ENCODE peak calls at places on chromosomes 11 and 22, in six cellular contexts. One of them, this sample, is unnamed.

GRCh38 chr11:108322666-108323065 is 99.8 kb downstream of the ATM start:
- DNase-seq in H9: no peak
- DNase-seq in neuronal stem cell: no peak
- DNase-seq in H1: no peak
- DNase-seq in IMR-90: no peak
- DNase-seq in mesenchymal stem cell: no peak
- DNase-seq in this sample: no peak

GRCh38 chr11:67040147-67040546 is 16.5 kb upstream of the RHOD start:
- DNase-seq in mesenchymal stem cell: no peak
- DNase-seq in H1: no peak
- DNase-seq in neuronal stem cell: no peak
- DNase-seq in IMR-90: no peak
- DNase-seq in H9: no peak
- DNase-seq in this sample: no peak

GRCh38 chr22:32204211-32204855 is 540 bp downstream of the RFPL2 start:
- DNase-seq in mesenchymal stem cell: no peak
- DNase-seq in IMR-90: no peak
- DNase-seq in H9: peak; percentile 66
- DNase-seq in neuronal stem cell: no peak
- DNase-seq in H1: peak; percentile 71
- DNase-seq in this sample: peak; percentile 64

GRCh38 chr11:2816941-2817421 is 68.6 kb downstream of the CDKN1C start:
- DNase-seq in H1: no peak
- DNase-seq in mesenchymal stem cell: peak; percentile 59
- DNase-seq in H9: no peak
- DNase-seq in IMR-90: peak; percentile 81
- DNase-seq in neuronal stem cell: no peak
- DNase-seq in this sample: no peak

GRCh38 chr22:39545310-39546063 is 12.9 kb upstream of the RPS19BP1 start:
- DNase-seq in mesenchymal stem cell: peak; percentile 54
- DNase-seq in H1: peak; percentile 92
- DNase-seq in neuronal stem cell: peak; percentile 73
- DNase-seq in IMR-90: no peak
- DNase-seq in H9: peak; percentile 83
- DNase-seq in this sample: peak; percentile 77

GRCh38 chr11:58787903-58788302 is 56.2 kb upstream of the GLYAT start:
- DNase-seq in mesenchymal stem cell: no peak
- DNase-seq in IMR-90: peak; percentile 41
- DNase-seq in H9: no peak
- DNase-seq in H1: no peak
- DNase-seq in neuronal stem cell: no peak
- DNase-seq in this sample: no peak

GRCh38 chr11:97432926-97433325 is 1043.1 kb downstream of the JRKL start:
- DNase-seq in neuronal stem cell: no peak
- DNase-seq in mesenchymal stem cell: no peak
- DNase-seq in IMR-90: no peak
- DNase-seq in H1: no peak
- DNase-seq in H9: no peak
- DNase-seq in this sample: no peak

GRCh38 chr22:43127166-43127908 is 15.9 kb downstream of the MCAT start:
- DNase-seq in mesenchymal stem cell: no peak
- DNase-seq in neuronal stem cell: no peak
- DNase-seq in IMR-90: no peak
- DNase-seq in H9: no peak
- DNase-seq in H1: no peak
- DNase-seq in this sample: no peak

GRCh38 chr11:33682446-33682845 is 18.2 kb downstream of the C11orf91 start:
- DNase-seq in H1: no peak
- DNase-seq in IMR-90: no peak
- DNase-seq in H9: no peak
- DNase-seq in mesenchymal stem cell: no peak
- DNase-seq in neuronal stem cell: no peak
- DNase-seq in this sample: peak; percentile 73

GRCh38 chr11:44071157-44071556 is 5.1 kb downstream of the ACCS start:
- DNase-seq in H1: no peak
- DNase-seq in neuronal stem cell: no peak
- DNase-seq in H9: peak; percentile 51
- DNase-seq in IMR-90: no peak
- DNase-seq in mesenchymal stem cell: no peak
- DNase-seq in this sample: peak; percentile 34

GRCh38 chr22:42699281-42699681 is 21.4 kb downstream of the A4GALT start:
- DNase-seq in IMR-90: no peak
- DNase-seq in H1: no peak
- DNase-seq in neuronal stem cell: no peak
- DNase-seq in H9: no peak
- DNase-seq in mesenchymal stem cell: no peak
- DNase-seq in this sample: no peak

GRCh38 chr22:39350803-39351688 is 1.3 kb downstream of the SYNGR1 start:
- DNase-seq in mesenchymal stem cell: no peak
- DNase-seq in H9: peak; percentile 38
- DNase-seq in H1: no peak
- DNase-seq in IMR-90: no peak
- DNase-seq in neuronal stem cell: no peak
- DNase-seq in this sample: no peak

GRCh38 chr11:14078941-14079522 is 116.5 kb downstream of the SPON1 start:
- DNase-seq in neuronal stem cell: no peak
- DNase-seq in H1: no peak
- DNase-seq in IMR-90: no peak
- DNase-seq in mesenchymal stem cell: no peak
- DNase-seq in H9: no peak
- DNase-seq in this sample: no peak

GRCh38 chr22:39299829-39300178 is 19.6 kb downstream of the RPL3 start:
- DNase-seq in mesenchymal stem cell: peak; percentile 56
- DNase-seq in IMR-90: no peak
- DNase-seq in H9: no peak
- DNase-seq in neuronal stem cell: no peak
- DNase-seq in H1: no peak
- DNase-seq in this sample: peak; percentile 77

GRCh38 chr11:101034076-101034475 is 95.5 kb downstream of the PGR start:
- DNase-seq in H9: peak; percentile 39
- DNase-seq in IMR-90: no peak
- DNase-seq in H1: no peak
- DNase-seq in neuronal stem cell: no peak
- DNase-seq in mesenchymal stem cell: no peak
- DNase-seq in this sample: no peak

GRCh38 chr11:119673389-119674336 is 55.3 kb downstream of the NECTIN1 start:
- DNase-seq in H9: no peak
- DNase-seq in neuronal stem cell: no peak
- DNase-seq in H1: no peak
- DNase-seq in IMR-90: no peak
- DNase-seq in mesenchymal stem cell: no peak
- DNase-seq in this sample: no peak

GRCh38 chr11:68122936-68123539 is 1.9 kb upstream of the CHKA start:
- DNase-seq in neuronal stem cell: no peak
- DNase-seq in mesenchymal stem cell: no peak
- DNase-seq in H1: no peak
- DNase-seq in IMR-90: no peak
- DNase-seq in H9: peak; percentile 54
- DNase-seq in this sample: peak; percentile 80

GRCh38 chr11:70026726-70027125 is 51.4 kb upstream of the ANO1 start:
- DNase-seq in IMR-90: no peak
- DNase-seq in neuronal stem cell: no peak
- DNase-seq in H1: peak; percentile 17
- DNase-seq in H9: peak; percentile 4
- DNase-seq in mesenchymal stem cell: no peak
- DNase-seq in this sample: no peak

GRCh38 chr11:70025308-70025707 is 52.8 kb upstream of the ANO1 start:
- DNase-seq in neuronal stem cell: no peak
- DNase-seq in H9: no peak
- DNase-seq in H1: no peak
- DNase-seq in mesenchymal stem cell: no peak
- DNase-seq in IMR-90: no peak
- DNase-seq in this sample: no peak

GRCh38 chr11:70026012-70026411 is 52.1 kb upstream of the ANO1 start:
- DNase-seq in IMR-90: no peak
- DNase-seq in H9: no peak
- DNase-seq in H1: no peak
- DNase-seq in mesenchymal stem cell: no peak
- DNase-seq in neuronal stem cell: no peak
- DNase-seq in this sample: no peak

GRCh38 chr11:70024773-70025045 is 53.4 kb upstream of the ANO1 start:
- DNase-seq in H9: peak; percentile 10
- DNase-seq in H1: no peak
- DNase-seq in IMR-90: no peak
- DNase-seq in mesenchymal stem cell: no peak
- DNase-seq in neuronal stem cell: no peak
- DNase-seq in this sample: no peak

DNA sequence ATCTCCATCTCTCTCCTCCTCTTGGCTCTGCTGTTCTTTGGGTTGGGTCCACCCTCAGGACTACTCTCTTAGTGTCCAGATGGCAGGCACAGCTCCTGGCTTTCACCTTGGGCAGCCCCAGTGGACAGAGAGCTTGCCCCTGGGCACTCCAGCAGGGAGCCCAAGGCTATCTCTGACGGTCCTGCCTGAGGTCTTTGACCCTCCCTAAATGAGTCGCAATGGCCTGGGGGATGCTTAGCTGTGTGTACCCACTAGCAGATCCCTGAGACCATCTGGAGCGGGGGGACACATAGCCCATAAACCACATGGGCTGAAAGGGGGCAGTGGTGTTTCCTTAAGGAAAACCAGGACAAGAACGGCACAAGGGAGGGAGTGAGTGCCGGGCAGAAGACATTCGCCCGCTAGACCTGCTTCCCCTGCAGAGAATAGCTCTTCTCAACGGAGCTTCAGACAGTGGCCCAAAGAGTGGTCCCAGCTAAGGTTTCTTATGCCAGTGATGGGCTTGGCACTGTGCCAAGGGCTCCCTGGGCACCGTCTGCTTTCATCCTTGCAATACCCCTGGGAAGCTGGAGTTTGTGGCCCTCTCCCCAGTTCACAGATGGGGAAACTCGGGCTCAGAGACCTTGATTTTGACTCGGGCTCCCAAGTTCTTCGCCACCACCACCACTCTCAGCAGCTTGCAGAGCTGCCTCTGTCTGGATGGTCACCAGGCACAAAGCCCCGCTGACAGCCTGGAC is 53.9 kb upstream of the ANO1 start:
- DNase-seq in H1: no peak
- DNase-seq in neuronal stem cell: no peak
- DNase-seq in IMR-90: no peak
- DNase-seq in H9: peak; percentile 14
- DNase-seq in mesenchymal stem cell: no peak
- DNase-seq in this sample: no peak
- H2BK15ac ChIP-seq in H1: no peak overlapping the region
- H2BK15ac ChIP-seq in neuronal stem cell: no peak overlapping the region
- H2BK15ac ChIP-seq in IMR-90: no peak overlapping the region
- H2BK15ac ChIP-seq in H9: no peak overlapping the region
- H2BK15ac ChIP-seq in mesenchymal stem cell: no peak overlapping the region
- H2BK15ac ChIP-seq in this sample: no peak overlapping the region

DNA sequence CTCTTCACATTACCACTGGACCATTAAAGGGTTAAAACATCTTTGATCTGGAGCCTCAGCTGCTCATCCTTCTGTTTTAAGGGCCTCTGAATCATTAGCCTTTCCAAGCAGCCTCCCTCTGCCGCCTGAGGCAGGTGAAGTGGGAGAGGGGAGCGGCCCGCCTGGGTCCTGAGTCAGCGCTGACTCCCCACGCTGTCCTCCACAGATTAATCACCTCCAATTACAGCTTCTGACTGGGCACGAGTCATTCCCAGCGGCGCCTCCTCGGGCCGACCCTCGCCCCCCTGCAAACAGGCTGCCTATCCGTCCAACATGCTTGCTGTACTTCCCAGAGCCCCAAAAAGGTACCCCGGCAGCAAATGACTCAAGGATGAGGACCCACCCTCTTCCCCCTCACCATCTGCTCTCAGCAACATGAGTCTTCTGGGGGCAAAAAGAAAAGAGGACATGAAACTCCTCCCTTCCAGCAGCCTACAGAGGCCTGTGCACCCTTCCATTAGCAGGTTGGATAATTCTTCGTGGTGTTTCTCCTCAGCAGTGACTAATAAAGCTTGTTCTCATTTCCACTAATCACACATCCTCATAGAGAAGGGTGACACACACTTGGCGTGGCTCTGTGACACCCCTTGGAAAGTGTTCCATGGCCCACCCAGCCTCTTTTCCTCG is 44.3 kb upstream of the JAM3 start:
- DNase-seq in neuronal stem cell: no peak
- DNase-seq in mesenchymal stem cell: no peak
- DNase-seq in IMR-90: peak; percentile 36
- DNase-seq in H9: no peak
- DNase-seq in H1: no peak
- DNase-seq in this sample: no peak
- H3K4me2 ChIP-seq in neuronal stem cell: no peak overlapping the region
- H3K4me2 ChIP-seq in mesenchymal stem cell: no peak overlapping the region
- H3K4me2 ChIP-seq in IMR-90: no peak overlapping the region
- H3K4me2 ChIP-seq in H9: no peak overlapping the region
- H3K4me2 ChIP-seq in H1: no peak overlapping the region
- H3K4me2 ChIP-seq in this sample: no peak overlapping the region

DNA sequence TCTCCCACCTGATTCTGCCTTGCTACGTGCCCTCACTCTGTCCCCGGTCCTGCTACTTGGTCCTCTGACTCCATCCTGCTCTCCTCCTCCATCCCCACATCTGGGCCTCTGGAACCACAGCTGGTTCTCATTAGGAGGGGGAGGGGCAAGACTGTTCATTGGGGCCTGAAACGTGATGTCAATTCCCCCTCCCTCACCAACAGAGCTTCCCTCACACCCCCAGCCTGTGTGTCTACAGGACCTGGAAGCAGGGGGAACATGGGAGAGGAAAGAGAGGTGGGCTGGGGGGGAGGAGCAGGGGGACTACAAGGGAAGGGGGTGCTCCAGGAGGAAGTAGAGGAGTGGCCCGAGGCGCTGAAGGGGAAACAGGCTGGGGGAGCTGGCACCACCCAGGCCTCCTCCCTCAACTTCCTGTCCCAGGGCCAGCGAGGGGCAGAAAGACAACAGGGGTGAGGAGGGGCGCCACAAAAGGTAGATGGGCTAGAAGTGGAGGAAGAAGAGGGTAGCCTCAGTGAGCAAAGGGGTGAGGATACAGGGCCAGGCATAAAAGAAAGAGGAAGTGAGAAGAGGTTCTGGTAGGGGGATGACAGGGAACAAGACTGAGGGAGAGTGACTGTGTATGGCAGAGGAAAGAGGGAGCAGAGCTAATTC is 8.9 kb downstream of the DCHS1 start:
- DNase-seq in H9: no peak
- DNase-seq in neuronal stem cell: no peak
- DNase-seq in H1: no peak
- DNase-seq in mesenchymal stem cell: peak; percentile 56
- DNase-seq in IMR-90: peak; percentile 60
- DNase-seq in this sample: no peak
- H2BK15ac ChIP-seq in H9: no peak overlapping the region
- H2BK15ac ChIP-seq in neuronal stem cell: no peak overlapping the region
- H2BK15ac ChIP-seq in H1: peak overlapping the region; percentile 88
- H2BK15ac ChIP-seq in mesenchymal stem cell: peak overlapping the region; percentile 85
- H2BK15ac ChIP-seq in IMR-90: peak overlapping the region; percentile 18
- H2BK15ac ChIP-seq in this sample: no peak overlapping the region

GRCh38 chr11:74464746-74465145 is 2.6 kb downstream of the KCNE3 start:
- DNase-seq in IMR-90: no peak
- DNase-seq in neuronal stem cell: no peak
- DNase-seq in mesenchymal stem cell: no peak
- DNase-seq in H1: no peak
- DNase-seq in H9: peak; percentile 10
- DNase-seq in this sample: no peak
- H3K4me2 ChIP-seq in IMR-90: no peak overlapping the region
- H3K4me2 ChIP-seq in neuronal stem cell: no peak overlapping the region
- H3K4me2 ChIP-seq in mesenchymal stem cell: no peak overlapping the region
- H3K4me2 ChIP-seq in H1: no peak overlapping the region
- H3K4me2 ChIP-seq in H9: no peak overlapping the region
- H3K4me2 ChIP-seq in this sample: no peak overlapping the region